ENCODE peak calls at places on chromosomes 3 and 15, in nine cellular contexts. R, J, K, H, C, W, F, I and V are unnamed samples.

GRCh38 chr3:178676942-178677606 is 140.8 kb downstream of the KCNMB2 start:
- DNase-seq in K (no peak), F (no peak), H (no peak), R (no peak), I (no peak), C (no peak), W (no peak), J (no peak), V (no peak)

GRCh38 chr15:45328663-45329062 is 49.7 kb downstream of the GATM start:
- DNase-seq in J (no peak), R (no peak), H (no peak), W (no peak), I (no peak), C (no peak), K (no peak), F (no peak), V (no peak)

GRCh38 chr3:14301558-14301957 is 100.8 kb upstream of the SLC6A6 start:
- DNase-seq in F (no peak), W (no peak), R (no peak), C (no peak), H (no peak), K (peak), J (no peak), I (no peak), V (no peak)

GRCh38 chr3:194003128-194004057 is 132.6 kb upstream of the HES1 start:
- DNase-seq in W (peak), C (peak), J (peak), I (peak), K (peak), R (peak), H (no peak), F (peak), V (peak)

GRCh38 chr3:24765399-24765798 is 270.7 kb upstream of the THRB start:
- DNase-seq in R (no peak), W (no peak), K (no peak), C (no peak), I (no peak), F (no peak), H (no peak), J (no peak), V (no peak)

GRCh38 chr3:66953934-66954333 is 44.2 kb upstream of the KBTBD8 start:
- DNase-seq in H (no peak), J (no peak), I (no peak), C (no peak), F (no peak), R (no peak), W (no peak), K (no peak), V (no peak)

GRCh38 chr3:47265725-47266480 is 16.7 kb downstream of the KIF9 start:
- DNase-seq in C (no peak), W (no peak), R (no peak), H (no peak), F (no peak), J (no peak), I (no peak), K (no peak), V (no peak)

GRCh38 chr3:133393691-133394474 is 6.0 kb upstream of the BFSP2 start:
- DNase-seq in H (no peak), W (no peak), J (no peak), R (no peak), C (no peak), K (no peak), I (no peak), F (peak), V (no peak)

GRCh38 chr15:82110144-82110543 is 64.3 kb upstream of the MEX3B start:
- DNase-seq in F (no peak), H (no peak), R (no peak), K (no peak), C (no peak), I (no peak), W (no peak), J (no peak), V (no peak)

GRCh38 chr3:141845407-141846049 is 30.9 kb upstream of the ATP1B3 start:
- DNase-seq in C (peak), H (peak), W (no peak), K (no peak), R (no peak), J (no peak), F (no peak), I (peak), V (no peak)

GRCh38 chr15:101431301-101431700 is 58.2 kb downstream of the PCSK6 start:
- DNase-seq in K (no peak), H (no peak), W (no peak), C (no peak), J (no peak), R (no peak), I (no peak), F (peak), V (no peak)